ENCODE peak calls at places on chromosomes 2 and 18, in seven cellular contexts. One of them, this sample, is unnamed.
A peak's percentile ranks its signal among the peaks of the same experiment; 100 is the strongest.

GRCh38 chr18:53382870-53383269 is 841.6 kb downstream of the MBD2 start:
- DNase-seq in brain microvascular endothelial cell: no peak
- DNase-seq in upper lobe of left lung: no peak
- DNase-seq in IMR-90: no peak
- DNase-seq in cardiac muscle cell: no peak
- DNase-seq in pancreas: no peak
- DNase-seq in BJ: no peak
- DNase-seq in this sample: no peak

GRCh38 chr2:202717598-202718310 is 83.0 kb downstream of the FAM117B start:
- DNase-seq in pancreas: no peak
- DNase-seq in upper lobe of left lung: no peak
- DNase-seq in BJ: no peak
- DNase-seq in cardiac muscle cell: no peak
- DNase-seq in brain microvascular endothelial cell: no peak
- DNase-seq in IMR-90: no peak
- DNase-seq in this sample: no peak

GRCh38 chr18:66872277-66872676 is 268.4 kb upstream of the CDH19 start:
- DNase-seq in pancreas: no peak
- DNase-seq in brain microvascular endothelial cell: peak; percentile 0
- DNase-seq in BJ: no peak
- DNase-seq in upper lobe of left lung: no peak
- DNase-seq in cardiac muscle cell: peak; percentile 41
- DNase-seq in IMR-90: no peak
- DNase-seq in this sample: no peak

GRCh38 chr2:233974530-233975071 is 57.4 kb downstream of the TRPM8 start:
- DNase-seq in cardiac muscle cell: peak; percentile 85
- DNase-seq in brain microvascular endothelial cell: peak; percentile 86
- DNase-seq in pancreas: no peak
- DNase-seq in IMR-90: peak; percentile 98
- DNase-seq in BJ: peak; percentile 88
- DNase-seq in upper lobe of left lung: no peak
- DNase-seq in this sample: peak; percentile 100

GRCh38 chr2:143758629-143759330 is 629.6 kb downstream of the ARHGAP15 start:
- DNase-seq in IMR-90: peak; percentile 23
- DNase-seq in cardiac muscle cell: no peak
- DNase-seq in pancreas: no peak
- DNase-seq in brain microvascular endothelial cell: no peak
- DNase-seq in upper lobe of left lung: no peak
- DNase-seq in BJ: no peak
- DNase-seq in this sample: no peak

GRCh38 chr2:109242654-109243331 is 113.8 kb downstream of the SH3RF3 start:
- DNase-seq in pancreas: no peak
- DNase-seq in IMR-90: peak; percentile 94
- DNase-seq in BJ: peak; percentile 74
- DNase-seq in upper lobe of left lung: peak; percentile 68
- DNase-seq in cardiac muscle cell: peak; percentile 91
- DNase-seq in brain microvascular endothelial cell: peak; percentile 84
- DNase-seq in this sample: peak; percentile 70

GRCh38 chr2:48205137-48205798 is 299.0 kb upstream of the FBXO11 start:
- DNase-seq in BJ: no peak
- DNase-seq in brain microvascular endothelial cell: peak; percentile 11
- DNase-seq in cardiac muscle cell: peak; percentile 40
- DNase-seq in upper lobe of left lung: no peak
- DNase-seq in pancreas: no peak
- DNase-seq in IMR-90: peak; percentile 8
- DNase-seq in this sample: no peak

GRCh38 chr2:159961005-159961404 is 101.4 kb downstream of the PLA2R1 start:
- DNase-seq in pancreas: no peak
- DNase-seq in upper lobe of left lung: no peak
- DNase-seq in brain microvascular endothelial cell: peak; percentile 35
- DNase-seq in cardiac muscle cell: peak; percentile 57
- DNase-seq in IMR-90: no peak
- DNase-seq in BJ: no peak
- DNase-seq in this sample: no peak

GRCh38 chr2:239114119-239114581 is 266.3 kb downstream of the TWIST2 start:
- DNase-seq in pancreas: peak; percentile 61
- DNase-seq in brain microvascular endothelial cell: no peak
- DNase-seq in IMR-90: peak; percentile 35
- DNase-seq in upper lobe of left lung: no peak
- DNase-seq in cardiac muscle cell: peak; percentile 70
- DNase-seq in BJ: no peak
- DNase-seq in this sample: no peak

GRCh38 chr2:234623521-234623991 is 126.7 kb upstream of the ARL4C start:
- DNase-seq in BJ: no peak
- DNase-seq in cardiac muscle cell: no peak
- DNase-seq in brain microvascular endothelial cell: no peak
- DNase-seq in IMR-90: no peak
- DNase-seq in upper lobe of left lung: no peak
- DNase-seq in pancreas: no peak
- DNase-seq in this sample: no peak

GRCh38 chr2:239852272-239852671 is 172.9 kb downstream of the NDUFA10 start:
- DNase-seq in brain microvascular endothelial cell: no peak
- DNase-seq in BJ: no peak
- DNase-seq in IMR-90: no peak
- DNase-seq in pancreas: no peak
- DNase-seq in cardiac muscle cell: no peak
- DNase-seq in upper lobe of left lung: no peak
- DNase-seq in this sample: no peak

GRCh38 chr2:39918886-39919285 is 139.8 kb upstream of the THUMPD2 start:
- DNase-seq in brain microvascular endothelial cell: no peak
- DNase-seq in cardiac muscle cell: no peak
- DNase-seq in IMR-90: no peak
- DNase-seq in upper lobe of left lung: no peak
- DNase-seq in BJ: no peak
- DNase-seq in pancreas: no peak
- DNase-seq in this sample: no peak

GRCh38 chr18:45014047-45014501 is 333.4 kb downstream of the SETBP1 start:
- DNase-seq in pancreas: no peak
- DNase-seq in cardiac muscle cell: peak; percentile 73
- DNase-seq in BJ: peak; percentile 41
- DNase-seq in brain microvascular endothelial cell: peak; percentile 87
- DNase-seq in upper lobe of left lung: no peak
- DNase-seq in IMR-90: peak; percentile 82
- DNase-seq in this sample: peak; percentile 68

GRCh38 chr2:233020454-233020853 is 7.4 kb upstream of the NGEF start:
- DNase-seq in IMR-90: no peak
- DNase-seq in BJ: no peak
- DNase-seq in brain microvascular endothelial cell: no peak
- DNase-seq in upper lobe of left lung: no peak
- DNase-seq in cardiac muscle cell: no peak
- DNase-seq in pancreas: no peak
- DNase-seq in this sample: no peak

GRCh38 chr18:23487738-23488625 is 15.3 kb upstream of the RMC1 start:
- DNase-seq in upper lobe of left lung: peak; percentile 69
- DNase-seq in IMR-90: peak; percentile 33
- DNase-seq in brain microvascular endothelial cell: no peak
- DNase-seq in BJ: no peak
- DNase-seq in pancreas: no peak
- DNase-seq in cardiac muscle cell: peak; percentile 22
- DNase-seq in this sample: no peak

GRCh38 chr2:96148410-96149217 is 3.4 kb upstream of the DUSP2 start:
- DNase-seq in BJ: peak; percentile 29
- DNase-seq in brain microvascular endothelial cell: peak; percentile 87
- DNase-seq in upper lobe of left lung: peak; percentile 89
- DNase-seq in cardiac muscle cell: peak; percentile 95
- DNase-seq in IMR-90: peak; percentile 96
- DNase-seq in pancreas: peak; percentile 66
- DNase-seq in this sample: peak; percentile 50

GRCh38 chr2:119528036-119528435 is 3.8 kb upstream of the SCTR start:
- DNase-seq in pancreas: no peak
- DNase-seq in cardiac muscle cell: no peak
- DNase-seq in BJ: no peak
- DNase-seq in upper lobe of left lung: no peak
- DNase-seq in IMR-90: no peak
- DNase-seq in brain microvascular endothelial cell: no peak
- DNase-seq in this sample: no peak

GRCh38 chr2:233421091-233421816 is 67.0 kb downstream of the DGKD start:
- DNase-seq in pancreas: no peak
- DNase-seq in BJ: no peak
- DNase-seq in cardiac muscle cell: no peak
- DNase-seq in upper lobe of left lung: no peak
- DNase-seq in brain microvascular endothelial cell: no peak
- DNase-seq in IMR-90: no peak
- DNase-seq in this sample: no peak

GRCh38 chr18:47985837-47986236 is 55.4 kb upstream of the SMAD2 start:
- DNase-seq in BJ: no peak
- DNase-seq in upper lobe of left lung: peak; percentile 51
- DNase-seq in cardiac muscle cell: no peak
- DNase-seq in pancreas: no peak
- DNase-seq in brain microvascular endothelial cell: no peak
- DNase-seq in IMR-90: no peak
- DNase-seq in this sample: no peak

GRCh38 chr2:151817929-151818328 is 10.3 kb downstream of the ARL5A start:
- DNase-seq in cardiac muscle cell: no peak
- DNase-seq in IMR-90: no peak
- DNase-seq in brain microvascular endothelial cell: no peak
- DNase-seq in upper lobe of left lung: no peak
- DNase-seq in BJ: no peak
- DNase-seq in pancreas: no peak
- DNase-seq in this sample: no peak

GRCh38 chr2:111031546-111032484 is 88.9 kb upstream of the BCL2L11 start:
- DNase-seq in brain microvascular endothelial cell: no peak
- DNase-seq in cardiac muscle cell: no peak
- DNase-seq in pancreas: no peak
- DNase-seq in BJ: no peak
- DNase-seq in upper lobe of left lung: no peak
- DNase-seq in IMR-90: no peak
- DNase-seq in this sample: no peak

GRCh38 chr2:200756618-200757321 is 54.9 kb upstream of the BZW1 start:
- DNase-seq in cardiac muscle cell: peak; percentile 61
- DNase-seq in pancreas: no peak
- DNase-seq in IMR-90: peak; percentile 91
- DNase-seq in brain microvascular endothelial cell: peak; percentile 87
- DNase-seq in upper lobe of left lung: peak; percentile 36
- DNase-seq in BJ: peak; percentile 63
- DNase-seq in this sample: peak; percentile 94

GRCh38 chr2:149330127-149331022 is at the start of gene LYPD6:
- DNase-seq in cardiac muscle cell: peak; percentile 78
- DNase-seq in pancreas: peak; percentile 89
- DNase-seq in brain microvascular endothelial cell: peak; percentile 31
- DNase-seq in BJ: peak; percentile 9
- DNase-seq in upper lobe of left lung: peak; percentile 65
- DNase-seq in IMR-90: peak; percentile 52
- DNase-seq in this sample: no peak

GRCh38 chr2:113192459-113193100 is 18.8 kb downstream of the PSD4 start:
- DNase-seq in BJ: no peak
- DNase-seq in cardiac muscle cell: no peak
- DNase-seq in IMR-90: no peak
- DNase-seq in upper lobe of left lung: no peak
- DNase-seq in pancreas: no peak
- DNase-seq in brain microvascular endothelial cell: no peak
- DNase-seq in this sample: no peak
- TF ChIP-seq CTCF in BJ: peak; percentile 15
- TF ChIP-seq CTCF in cardiac muscle cell: peak; percentile 6
- TF ChIP-seq CTCF in IMR-90: no peak
- TF ChIP-seq CTCF in upper lobe of left lung: no peak
- TF ChIP-seq CTCF in pancreas: no peak
- TF ChIP-seq CTCF in brain microvascular endothelial cell: peak; percentile 52
- TF ChIP-seq CTCF in this sample: no peak

GRCh38 chr2:8028981-8029380 is 652.9 kb upstream of the ID2 start:
- DNase-seq in IMR-90: no peak
- DNase-seq in cardiac muscle cell: no peak
- DNase-seq in BJ: no peak
- DNase-seq in upper lobe of left lung: no peak
- DNase-seq in pancreas: no peak
- DNase-seq in brain microvascular endothelial cell: no peak
- DNase-seq in this sample: no peak
- H3K4me3 ChIP-seq in IMR-90: no peak overlapping the region
- H3K4me3 ChIP-seq in cardiac muscle cell: no peak overlapping the region
- H3K4me3 ChIP-seq in BJ: no peak overlapping the region
- H3K4me3 ChIP-seq in upper lobe of left lung: no peak overlapping the region
- H3K4me3 ChIP-seq in pancreas: no peak overlapping the region
- H3K4me3 ChIP-seq in brain microvascular endothelial cell: no peak overlapping the region
- H3K4me3 ChIP-seq in this sample: no peak overlapping the region

GRCh38 chr2:127743477-127744026 is 42.3 kb downstream of the SFT2D3 start:
- DNase-seq in brain microvascular endothelial cell: no peak
- DNase-seq in IMR-90: no peak
- DNase-seq in cardiac muscle cell: no peak
- DNase-seq in pancreas: no peak
- DNase-seq in BJ: no peak
- DNase-seq in upper lobe of left lung: no peak
- DNase-seq in this sample: no peak

GRCh38 chr2:127753374-127753773 is 52.1 kb downstream of the SFT2D3 start:
- DNase-seq in pancreas: no peak
- DNase-seq in IMR-90: no peak
- DNase-seq in BJ: no peak
- DNase-seq in cardiac muscle cell: no peak
- DNase-seq in upper lobe of left lung: no peak
- DNase-seq in brain microvascular endothelial cell: no peak
- DNase-seq in this sample: no peak

DNA sequence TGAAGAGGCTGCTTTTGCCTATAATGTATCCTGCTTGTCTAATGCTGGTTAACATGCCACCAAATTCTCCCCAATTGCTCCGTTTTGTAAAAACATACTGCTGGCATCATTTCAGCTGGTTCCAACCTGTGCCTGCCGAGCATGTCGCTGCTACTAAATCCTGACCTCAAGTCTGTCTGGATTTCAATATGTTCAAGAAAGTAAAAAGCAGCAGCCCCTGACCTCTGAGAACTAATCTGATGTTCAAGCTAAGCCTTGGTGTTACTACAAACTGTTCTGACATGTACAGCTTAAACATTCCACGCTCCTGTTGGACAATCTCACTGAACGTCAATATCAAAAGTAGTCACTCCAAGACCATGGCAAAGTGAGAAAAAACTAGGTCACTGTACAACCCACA is 46.3 kb downstream of the SFT2D3 start:
- DNase-seq in brain microvascular endothelial cell: no peak
- DNase-seq in pancreas: no peak
- DNase-seq in IMR-90: no peak
- DNase-seq in upper lobe of left lung: no peak
- DNase-seq in cardiac muscle cell: no peak
- DNase-seq in BJ: no peak
- DNase-seq in this sample: no peak
- H3K36me3 ChIP-seq in brain microvascular endothelial cell: no peaks in the 10 kb centered on the region
- H3K36me3 ChIP-seq in pancreas: peaks cover 10% of the 10 kb centered on the region
- H3K36me3 ChIP-seq in IMR-90: peaks cover 5% of the 10 kb centered on the region
- H3K36me3 ChIP-seq in upper lobe of left lung: peaks cover 5% of the 10 kb centered on the region
- H3K36me3 ChIP-seq in cardiac muscle cell: peaks cover 14% of the 10 kb centered on the region
- H3K36me3 ChIP-seq in BJ: no peaks in the 10 kb centered on the region
- H3K36me3 ChIP-seq in this sample: no peaks in the 10 kb centered on the region

DNA sequence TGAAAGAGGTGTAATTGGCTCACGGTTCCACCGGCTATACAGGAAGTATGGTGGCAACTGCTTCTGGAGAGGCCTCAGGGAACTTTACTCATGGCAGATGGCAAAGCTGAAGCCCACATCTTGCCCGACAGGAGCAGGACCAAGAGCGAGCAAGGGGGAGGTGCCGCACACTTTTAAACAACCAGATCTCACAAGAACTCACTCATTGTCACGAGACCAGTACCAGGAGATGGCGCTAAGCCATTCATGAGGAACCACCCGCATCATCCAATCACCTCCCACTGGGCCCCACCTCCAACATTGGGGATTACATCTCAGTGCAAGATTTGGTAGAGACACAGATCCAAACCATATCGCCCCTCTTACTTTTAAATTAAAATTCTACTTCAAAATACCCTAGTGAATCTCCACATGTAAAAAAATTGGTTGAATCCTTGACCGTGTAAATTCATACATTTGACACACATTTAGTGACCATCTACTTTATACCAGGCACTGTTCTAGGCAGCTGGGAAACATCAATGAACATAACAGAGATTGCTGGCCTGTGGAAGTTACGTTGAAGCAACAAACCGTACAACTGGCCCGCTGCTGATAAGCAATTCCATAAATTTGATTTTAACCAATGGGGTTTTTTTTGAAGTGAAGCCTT is 87.6 kb downstream of the ALPK2 start:
- DNase-seq in brain microvascular endothelial cell: peak; percentile 34
- DNase-seq in IMR-90: peak; percentile 44
- DNase-seq in pancreas: no peak
- DNase-seq in BJ: no peak
- DNase-seq in cardiac muscle cell: peak; percentile 15
- DNase-seq in upper lobe of left lung: no peak
- DNase-seq in this sample: no peak
- TF ChIP-seq CTCF in brain microvascular endothelial cell: peak; percentile 44
- TF ChIP-seq CTCF in IMR-90: peak; percentile 28
- TF ChIP-seq CTCF in pancreas: no peak
- TF ChIP-seq CTCF in BJ: peak; percentile 10
- TF ChIP-seq CTCF in cardiac muscle cell: peak; percentile 15
- TF ChIP-seq CTCF in upper lobe of left lung: no peak
- TF ChIP-seq CTCF in this sample: no peak